ENCODE peak calls at places on chromosome X, in five cellular contexts. One of them, this sample, is unnamed.

GRCh38 chrX:136525738-136526606 is 6.0 kb upstream of the VGLL1 start:
- DNase-seq in BE2C: peak; percentile 47
- DNase-seq in dorsolateral prefrontal cortex: peak; percentile 51
- DNase-seq in neural progenitor cell: no peak
- DNase-seq in PC-3: peak; percentile 95
- DNase-seq in this sample: peak; percentile 62

GRCh38 chrX:18291006-18291545 is 63.4 kb downstream of the SCML2 start:
- DNase-seq in BE2C: no peak
- DNase-seq in dorsolateral prefrontal cortex: no peak
- DNase-seq in PC-3: no peak
- DNase-seq in neural progenitor cell: no peak
- DNase-seq in this sample: peak; percentile 68

GRCh38 chrX:65985922-65986588 is 53.8 kb downstream of the VSIG4 start:
- DNase-seq in dorsolateral prefrontal cortex: no peak
- DNase-seq in BE2C: no peak
- DNase-seq in neural progenitor cell: peak; percentile 78
- DNase-seq in PC-3: peak; percentile 80
- DNase-seq in this sample: peak; percentile 57

GRCh38 chrX:129626026-129626425 is 28.7 kb downstream of the APLN start:
- DNase-seq in PC-3: peak; percentile 29
- DNase-seq in BE2C: no peak
- DNase-seq in dorsolateral prefrontal cortex: no peak
- DNase-seq in neural progenitor cell: no peak
- DNase-seq in this sample: no peak

GRCh38 chrX:18149454-18149853 is 71.2 kb downstream of the BEND2 start:
- DNase-seq in BE2C: no peak
- DNase-seq in neural progenitor cell: no peak
- DNase-seq in PC-3: peak; percentile 39
- DNase-seq in dorsolateral prefrontal cortex: no peak
- DNase-seq in this sample: no peak

GRCh38 chrX:102029026-102029425 is 96.5 kb upstream of the TCEAL2 start:
- DNase-seq in BE2C: no peak
- DNase-seq in dorsolateral prefrontal cortex: no peak
- DNase-seq in neural progenitor cell: no peak
- DNase-seq in PC-3: no peak
- DNase-seq in this sample: no peak

GRCh38 chrX:141468940-141469339 is 115.6 kb downstream of the SPANXA1 start:
- DNase-seq in dorsolateral prefrontal cortex: no peak
- DNase-seq in neural progenitor cell: no peak
- DNase-seq in PC-3: peak; percentile 85
- DNase-seq in BE2C: no peak
- DNase-seq in this sample: no peak

GRCh38 chrX:155094468-155095061 is 23.3 kb downstream of the BRCC3 start:
- DNase-seq in PC-3: peak; percentile 58
- DNase-seq in neural progenitor cell: peak; percentile 45
- DNase-seq in BE2C: peak; percentile 23
- DNase-seq in dorsolateral prefrontal cortex: no peak
- DNase-seq in this sample: peak; percentile 43

GRCh38 chrX:23364416-23364815 is 29.8 kb downstream of the PTCHD1 start:
- DNase-seq in BE2C: no peak
- DNase-seq in PC-3: no peak
- DNase-seq in dorsolateral prefrontal cortex: peak; percentile 49
- DNase-seq in neural progenitor cell: no peak
- DNase-seq in this sample: no peak

GRCh38 chrX:123311486-123311885 is 127.4 kb downstream of the GRIA3 start:
- DNase-seq in neural progenitor cell: no peak
- DNase-seq in BE2C: no peak
- DNase-seq in dorsolateral prefrontal cortex: no peak
- DNase-seq in PC-3: no peak
- DNase-seq in this sample: no peak

GRCh38 chrX:12011075-12011474 is 127.2 kb upstream of the FRMPD4 start:
- DNase-seq in PC-3: peak; percentile 76
- DNase-seq in neural progenitor cell: no peak
- DNase-seq in dorsolateral prefrontal cortex: no peak
- DNase-seq in BE2C: no peak
- DNase-seq in this sample: peak; percentile 69

GRCh38 chrX:114071412-114071811 is 512.5 kb upstream of the HTR2C start:
- DNase-seq in dorsolateral prefrontal cortex: no peak
- DNase-seq in BE2C: no peak
- DNase-seq in PC-3: no peak
- DNase-seq in neural progenitor cell: no peak
- DNase-seq in this sample: no peak